ENCODE peak calls at places on chromosomes 11 and 22, in nine cellular contexts. P, J, B, V, Y, Z, W, G and S are unnamed samples.

GRCh38 chr22:42930810-42931420 is 73.8 kb upstream of the ARFGAP3 start:
- DNase-seq in W (no peak), J (peak; percentile 26), V (no peak), Y (no peak), B (peak; percentile 46), G (no peak), P (no peak), Z (no peak), S (no peak)

GRCh38 chr22:26566994-26567393 is 22.9 kb downstream of the TPST2 start:
- DNase-seq in P (no peak), B (no peak), V (no peak), Z (no peak), Y (no peak), G (no peak), J (no peak), W (no peak), S (no peak)

GRCh38 chr11:57131080-57131790 is 50.5 kb upstream of the LRRC55 start:
- DNase-seq in V (no peak), G (no peak), Z (no peak), W (no peak), B (no peak), J (peak; percentile 43), Y (peak; percentile 74), P (peak; percentile 63), S (peak; percentile 48)

GRCh38 chr22:50481440-50482106 is at the start of gene ADM2:
- DNase-seq in Y (peak; percentile 31), V (peak; percentile 60), Z (peak; percentile 70), P (no peak), J (peak; percentile 97), W (peak; percentile 84), G (no peak), B (no peak), S (peak; percentile 19)

GRCh38 chr11:12725047-12725862 is 51.0 kb downstream of the TEAD1 start:
- DNase-seq in Y (no peak), B (no peak), J (no peak), W (no peak), Z (no peak), P (no peak), G (no peak), V (no peak), S (no peak)

GRCh38 chr11:82794490-82794889 is 60.8 kb upstream of the FAM181B start:
- DNase-seq in Z (no peak), V (no peak), J (no peak), W (no peak), Y (no peak), P (no peak), B (no peak), G (no peak), S (no peak)

GRCh38 chr22:30858976-30859713 is 109.4 kb downstream of the MORC2 start:
- DNase-seq in P (no peak), W (no peak), Y (no peak), Z (no peak), J (peak; percentile 62), V (no peak), B (no peak), G (no peak), S (no peak)

GRCh38 chr11:9982796-9983579 is 311.0 kb downstream of the SBF2 start:
- DNase-seq in J (no peak), B (peak; percentile 31), P (no peak), Z (no peak), W (no peak), G (no peak), Y (no peak), V (no peak), S (peak; percentile 73)

GRCh38 chr11:19795082-19795481 is 82.4 kb downstream of the NAV2 start:
- DNase-seq in P (no peak), Z (no peak), W (no peak), J (no peak), G (no peak), B (no peak), Y (no peak), V (no peak), S (no peak)

GRCh38 chr11:35165416-35166368 is 26.7 kb downstream of the CD44 start:
- DNase-seq in V (peak; percentile 88), G (no peak), P (no peak), Y (no peak), W (no peak), Z (no peak), J (peak; percentile 74), B (no peak), S (no peak)

GRCh38 chr11:74409633-74410032 is 11.4 kb upstream of the PGM2L1 start:
- DNase-seq in Y (no peak), J (no peak), B (no peak), W (no peak), Z (no peak), G (no peak), P (no peak), V (no peak), S (no peak)

GRCh38 chr22:34476762-34477161 is 556.5 kb upstream of the LARGE1 start:
- DNase-seq in J (no peak), Z (no peak), V (no peak), G (no peak), P (no peak), W (no peak), Y (no peak), B (no peak), S (no peak)

GRCh38 chr11:29063630-29064361 is 953.0 kb downstream of the KCNA4 start:
- DNase-seq in P (no peak), Y (no peak), W (no peak), Z (no peak), G (no peak), B (no peak), V (no peak), J (no peak), S (no peak)

GRCh38 chr11:36239636-36240035 is 49.6 kb downstream of the COMMD9 start:
- DNase-seq in P (no peak), Y (no peak), V (no peak), G (no peak), Z (no peak), J (no peak), W (no peak), B (no peak), S (no peak)

GRCh38 chr11:124763156-124763947 is 1.3 kb upstream of the ESAM start:
- DNase-seq in G (peak; percentile 20), Z (peak; percentile 93), W (peak; percentile 93), P (no peak), J (peak; percentile 93), Y (peak; percentile 88), B (peak; percentile 61), V (peak; percentile 76), S (peak; percentile 80)

GRCh38 chr11:57482782-57483569 is 22.6 kb downstream of the RTN4RL2 start:
- DNase-seq in J (peak; percentile 96), P (no peak), G (no peak), W (peak; percentile 79), V (peak; percentile 36), Y (peak; percentile 74), B (no peak), Z (peak; percentile 56), S (no peak)

GRCh38 chr11:115503083-115503885 is 931 bp downstream of the CADM1 start:
- DNase-seq in J (peak; percentile 78), G (no peak), Z (peak; percentile 78), B (no peak), Y (peak; percentile 86), P (no peak), W (peak; percentile 90), V (peak; percentile 8), S (peak; percentile 41)

GRCh38 chr22:30036656-30037055 is 43.6 kb upstream of the HORMAD2 start:
- DNase-seq in B (peak; percentile 16), W (no peak), Y (no peak), J (peak; percentile 77), P (no peak), G (no peak), Z (no peak), V (no peak), S (no peak)

GRCh38 chr22:23382796-23383195 is 197.3 kb downstream of the IGLL1 start:
- DNase-seq in P (no peak), Y (no peak), W (no peak), Z (no peak), V (no peak), J (peak; percentile 71), G (no peak), B (no peak), S (no peak)

GRCh38 chr11:121643530-121644512 is 191.1 kb upstream of the SORL1-AS1 start:
- DNase-seq in G (no peak), V (no peak), W (no peak), P (no peak), B (no peak), Y (no peak), J (no peak), Z (no peak), S (no peak)

GRCh38 chr22:49380095-49380827 is 447.4 kb downstream of the BRD1 start:
- DNase-seq in G (no peak), J (no peak), B (no peak), W (no peak), Y (no peak), Z (no peak), P (no peak), V (no peak), S (no peak)
- H3K9me3 ChIP-seq in G (no peaks in the 10 kb centered on the region), J (no peaks in the 10 kb centered on the region), B (no peaks in the 10 kb centered on the region), W (no peaks in the 10 kb centered on the region), Y (no peaks in the 10 kb centered on the region), Z (no peaks in the 10 kb centered on the region), P (peaks cover 20% of the 10 kb centered on the region), V (no peaks in the 10 kb centered on the region), S (no peaks in the 10 kb centered on the region)

GRCh38 chr11:46696212-46696558 is 4.2 kb downstream of the ARHGAP1 start:
- DNase-seq in G (no peak), W (no peak), P (no peak), B (no peak), V (no peak), Y (no peak), Z (no peak), J (no peak), S (no peak)
- H3K4me1 ChIP-seq in G (peaks cover 49% of the 10 kb centered on the region), W (peaks cover 3% of the 10 kb centered on the region), P (no peaks in the 10 kb centered on the region), B (peaks cover 13% of the 10 kb centered on the region), V (peaks cover 23% of the 10 kb centered on the region), Y (peaks cover 28% of the 10 kb centered on the region), Z (peaks cover 40% of the 10 kb centered on the region), J (peaks cover 29% of the 10 kb centered on the region), S (no peaks in the 10 kb centered on the region)

DNA sequence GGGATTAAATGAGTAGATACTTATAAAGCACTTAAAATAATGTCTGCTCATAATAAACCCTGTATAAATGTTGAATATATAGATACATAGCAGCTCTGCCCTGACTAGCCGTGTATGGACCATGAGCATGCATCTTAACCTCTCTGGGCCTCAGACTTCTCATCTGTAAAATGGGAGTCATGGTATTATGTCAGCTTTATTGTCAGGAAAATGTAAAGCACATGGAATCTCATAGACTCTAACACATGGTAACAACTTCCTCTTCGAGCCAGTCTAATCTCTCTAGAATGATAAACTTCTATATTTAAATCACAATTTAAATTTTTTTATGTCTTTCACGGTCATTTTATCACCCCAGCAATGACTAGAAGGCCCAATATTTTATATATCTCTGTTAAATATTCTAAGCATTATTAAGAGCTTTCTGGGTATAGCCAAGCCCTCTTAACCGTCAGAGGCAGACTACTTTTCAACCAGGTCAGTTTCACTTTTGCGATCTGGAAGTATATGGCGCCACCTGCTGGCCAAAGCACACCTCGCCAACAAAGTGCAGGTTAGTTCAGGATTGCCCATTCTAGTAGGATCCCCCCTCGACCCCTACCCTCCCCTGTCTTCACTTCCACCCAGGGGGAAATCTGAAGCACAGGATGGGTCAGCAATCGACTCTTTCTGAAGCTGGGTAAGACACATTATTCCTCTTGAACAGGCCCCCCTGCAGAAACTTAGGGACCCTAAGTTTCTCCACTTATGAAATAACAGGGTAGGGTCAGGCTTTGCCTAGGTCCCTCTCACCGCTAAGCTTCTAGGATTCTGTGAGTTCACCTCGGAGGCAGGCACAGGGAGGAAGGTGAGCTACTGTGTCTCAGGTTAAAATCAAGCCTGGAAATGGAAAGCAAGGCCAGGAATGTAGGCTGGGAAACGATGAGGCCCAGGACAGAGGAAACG is 36.0 kb downstream of the KCNJ1 start:
- DNase-seq in J (peak; percentile 95), Z (peak; percentile 81), W (peak; percentile 90), G (no peak), V (peak; percentile 80), B (peak; percentile 68), P (peak; percentile 75), Y (peak; percentile 85), S (peak; percentile 76)
- H3K4me3 ChIP-seq in J (no peak overlapping the region), Z (peak overlapping the region; percentile 29), W (no peak overlapping the region), G (peak overlapping the region; percentile 44), V (peak overlapping the region; percentile 40), B (no peak overlapping the region), P (no peak overlapping the region), Y (no peak overlapping the region), S (no peak overlapping the region)

GRCh38 chr11:1101318-1102089 is 26.8 kb downstream of the MUC2 start:
- DNase-seq in V (no peak), W (peak; percentile 70), Y (no peak), P (no peak), B (no peak), G (no peak), J (no peak), Z (peak; percentile 39), S (no peak)
- H3K9me3 ChIP-seq in V (no peaks in the 10 kb centered on the region), W (no peaks in the 10 kb centered on the region), Y (no peaks in the 10 kb centered on the region), P (peaks cover 3% of the 10 kb centered on the region), B (no peaks in the 10 kb centered on the region), G (no peaks in the 10 kb centered on the region), J (no peaks in the 10 kb centered on the region), Z (no peaks in the 10 kb centered on the region), S (no peaks in the 10 kb centered on the region)